ENCODE peak calls at places on chromosome 1, in six cellular contexts. A is stimulated activated CD4-positive, alpha-beta T cell treated with anti-CD3 and anti-CD28 coated beads, TNF-alpha, amount 100 ng/mL, for 1 hour; M is naive thymus-derived CD4-positive, alpha-beta T cell; D is AG09309; I is endothelial cell; G is NCI-H1436. Q is an unnamed sample.

GRCh38 chr1:81594211-81594610 is 206.5 kb upstream of the ADGRL2 start:
- DNase-seq in I (no peak), D (no peak), G (no peak), A (no peak), M (no peak), Q (no peak)

GRCh38 chr1:23525558-23526174 is 5.4 kb downstream of the E2F2 start:
- DNase-seq in D (no peak), M (no peak), A (no peak), G (no peak), I (no peak), Q (no peak)

GRCh38 chr1:226628624-226629155 is 80.1 kb downstream of the STUM start:
- DNase-seq in A (no peak), I (no peak), D (no peak), G (peak), M (no peak), Q (no peak)

GRCh38 chr1:32536117-32536516 is 3.1 kb upstream of the ZBTB8A start:
- DNase-seq in A (no peak), M (no peak), G (no peak), D (no peak), I (no peak), Q (no peak)

GRCh38 chr1:202155478-202156021 is 4.9 kb downstream of the PTPN7 start:
- DNase-seq in I (no peak), D (no peak), G (no peak), A (no peak), M (no peak), Q (no peak)

GRCh38 chr1:25195835-25196234 is 36.5 kb downstream of the SYF2 start:
- DNase-seq in A (no peak), M (no peak), D (no peak), I (no peak), G (no peak), Q (no peak)

GRCh38 chr1:5623399-5623798 is 368.8 kb downstream of the NPHP4 start:
- DNase-seq in A (no peak), M (no peak), D (no peak), G (no peak), I (no peak), Q (no peak)

GRCh38 chr1:202249846-202250245 is 56.2 kb downstream of the LGR6 start:
- DNase-seq in G (no peak), A (no peak), M (no peak), D (no peak), I (no peak), Q (no peak)

GRCh38 chr1:205985330-205986005 is 17.7 kb downstream of the RAB7B start:
- DNase-seq in G (no peak), I (no peak), D (no peak), A (no peak), M (no peak), Q (no peak)

GRCh38 chr1:39711359-39712340 is 20.4 kb upstream of the HPCAL4 start:
- DNase-seq in A (no peak), D (no peak), G (no peak), M (no peak), I (no peak), Q (no peak)

GRCh38 chr1:201553496-201554166 is 14.7 kb downstream of the NAV1 start:
- DNase-seq in A (no peak), M (no peak), I (no peak), G (no peak), D (no peak), Q (no peak)

GRCh38 chr1:201170533-201171062 is 16.3 kb upstream of the TMEM9 start:
- DNase-seq in D (peak), G (peak), M (peak), A (peak), I (peak), Q (peak)

GRCh38 chr1:185529673-185530072 is 204.5 kb upstream of the HMCN1 start:
- DNase-seq in M (no peak), G (no peak), D (no peak), I (no peak), A (no peak), Q (no peak)

GRCh38 chr1:163399976-163400375 is 78.2 kb downstream of the NUF2 start:
- DNase-seq in I (no peak), A (no peak), D (no peak), M (no peak), G (no peak), Q (no peak)

GRCh38 chr1:2459757-2460156 is 16.3 kb upstream of the PLCH2 start:
- DNase-seq in I (no peak), M (no peak), G (no peak), D (peak), A (no peak), Q (no peak)

GRCh38 chr1:44617703-44618029 is 56.6 kb downstream of the TMEM53 start:
- DNase-seq in D (no peak), G (no peak), M (no peak), A (no peak), I (no peak), Q (no peak)

GRCh38 chr1:165452336-165453130 is 7.6 kb upstream of the RXRG start:
- DNase-seq in D (no peak), I (no peak), G (no peak), A (no peak), M (no peak), Q (no peak)

Q was measured in immature natural killer cell.